ENCODE peak calls at places on chromosome 20, in nine cellular contexts. A is cardiac fibroblast, L is GM23248, P is T follicular helper cell, K is GM13976, V is GF-D8, O is IMR-90, M is mucosa of gallbladder, S is GM03348. Z is an unnamed sample.

GRCh38 chr20:46161921-46162320 is 43.8 kb downstream of the CD40 start:
- DNase-seq in A (no peak), P (no peak), M (no peak), O (no peak), K (no peak), V (no peak), L (no peak), S (no peak), Z (no peak)

GRCh38 chr20:46657618-46658017 is 6.4 kb upstream of the SLC13A3 start:
- DNase-seq in V (no peak), P (no peak), M (no peak), S (no peak), K (no peak), A (no peak), L (no peak), O (no peak), Z (no peak)

GRCh38 chr20:49713779-49714712 is at the start of gene B4GALT5:
- DNase-seq in M (peak), V (peak), O (peak), S (peak), K (peak), A (peak), P (peak), L (peak), Z (peak)

GRCh38 chr20:25521382-25521781 is 63.9 kb downstream of the NINL start:
- DNase-seq in O (no peak), V (no peak), M (no peak), A (no peak), P (no peak), K (no peak), S (no peak), L (no peak), Z (no peak)

GRCh38 chr20:4266183-4266582 is 250.8 kb upstream of the RNF24 start:
- DNase-seq in O (no peak), A (no peak), K (no peak), V (no peak), L (no peak), S (no peak), M (no peak), P (no peak), Z (no peak)

GRCh38 chr20:11797161-11797560 is 120.5 kb upstream of the BTBD3 start:
- DNase-seq in M (no peak), P (no peak), V (no peak), O (no peak), A (no peak), L (peak), S (no peak), K (no peak), Z (no peak)

GRCh38 chr20:1434571-1435336 is 31.9 kb downstream of the NSFL1C start:
- DNase-seq in A (peak), M (peak), V (peak), O (peak), K (peak), L (peak), P (peak), S (peak), Z (peak)

GRCh38 chr20:61482425-61482887 is 230.4 kb downstream of the CDH4 start:
- DNase-seq in A (no peak), O (no peak), L (no peak), M (no peak), S (no peak), V (no peak), P (no peak), K (no peak), Z (no peak)

GRCh38 chr20:41365785-41366545 is 653 bp downstream of the EMILIN3 start:
- DNase-seq in A (no peak), P (no peak), O (no peak), L (peak), S (no peak), K (no peak), V (no peak), M (no peak), Z (no peak)

GRCh38 chr20:44123874-44124535 is 63.0 kb downstream of the JPH2 start:
- DNase-seq in S (no peak), K (no peak), O (no peak), V (no peak), L (no peak), M (no peak), A (no peak), P (no peak), Z (no peak)

GRCh38 chr20:831251-831650 is 2.3 kb upstream of the FAM110A start:
- DNase-seq in O (no peak), M (no peak), L (no peak), A (no peak), S (no peak), V (no peak), K (no peak), P (no peak), Z (no peak)

GRCh38 chr20:36467076-36467999 is 74.0 kb upstream of the MYL9 start:
- DNase-seq in S (peak), M (peak), K (peak), O (no peak), L (peak), A (peak), V (no peak), P (peak), Z (peak)

GRCh38 chr20:53681352-53682212 is 87.9 kb upstream of the ZNF217 start:
- DNase-seq in M (no peak), O (no peak), A (no peak), L (no peak), K (no peak), V (no peak), S (no peak), P (no peak), Z (no peak)

GRCh38 chr20:41862476-41862875 is 244.3 kb upstream of the CHD6 start:
- DNase-seq in M (no peak), V (no peak), K (no peak), P (no peak), S (no peak), O (no peak), A (no peak), L (peak), Z (no peak)

GRCh38 chr20:23586735-23587525 is 18.6 kb upstream of the CST9L start:
- DNase-seq in V (no peak), S (peak), P (no peak), L (no peak), O (no peak), M (no peak), A (no peak), K (no peak), Z (no peak)

GRCh38 chr20:38674178-38675133 is 49.8 kb upstream of the SLC32A1 start:
- DNase-seq in A (peak), V (no peak), L (peak), K (peak), P (peak), M (peak), O (peak), S (peak), Z (peak)

GRCh38 chr20:17624551-17625245 is 54.8 kb downstream of the DSTN start:
- DNase-seq in M (no peak), L (no peak), V (no peak), S (no peak), O (no peak), A (no peak), K (no peak), P (no peak), Z (no peak)

GRCh38 chr20:51156041-51156795 is 133.3 kb upstream of the KCNG1 start:
- DNase-seq in P (no peak), O (peak), A (peak), S (peak), V (no peak), M (peak), L (peak), K (no peak), Z (no peak)

GRCh38 chr20:34302312-34302722 is 838 bp downstream of the AHCY start:
- DNase-seq in V (no peak), A (peak), L (peak), K (no peak), O (peak), P (no peak), S (peak), M (no peak), Z (no peak)

GRCh38 chr20:21677781-21678180 is 27.7 kb upstream of the PAX1 start:
- DNase-seq in S (no peak), O (no peak), M (no peak), L (no peak), P (no peak), A (no peak), V (no peak), K (no peak), Z (no peak)

GRCh38 chr20:50915424-50915823 is 15.8 kb downstream of the ADNP start:
- DNase-seq in O (peak), S (peak), L (peak), V (no peak), M (no peak), K (no peak), P (no peak), A (peak), Z (no peak)